ENCODE peak calls at places on chromosome 18, in five cellular contexts. L, U, K, X and B are unnamed samples.

GRCh38 chr18:73646772-73647171 is 500.9 kb downstream of the FBXO15 start:
- DNase-seq in L (no peak), U (peak), K (peak), X (no peak), B (no peak)

GRCh38 chr18:24426398-24427294 is at the start of gene IMPACT:
- DNase-seq in L (peak), U (peak), K (peak), X (no peak), B (peak)

GRCh38 chr18:48918156-48918555 is 32.6 kb downstream of the SMAD7 start:
- DNase-seq in L (peak), U (no peak), K (no peak), X (no peak), B (no peak)

GRCh38 chr18:46668694-46669093 is 11.7 kb upstream of the LOXHD1 start:
- DNase-seq in L (no peak), U (no peak), K (no peak), X (no peak), B (no peak)

GRCh38 chr18:13617826-13618515 is 108.4 kb downstream of the FAM210A start:
- DNase-seq in L (no peak), U (no peak), K (no peak), X (peak), B (no peak)

GRCh38 chr18:45666520-45666919 is 51.2 kb downstream of the SLC14A2 start:
- DNase-seq in L (no peak), U (no peak), K (no peak), X (no peak), B (no peak)

GRCh38 chr18:79508565-79509535 is 113.1 kb downstream of the NFATC1 start:
- DNase-seq in L (peak), U (no peak), K (no peak), X (no peak), B (peak)

GRCh38 chr18:10497350-10497749 is 28.5 kb upstream of the NAPG start:
- DNase-seq in L (no peak), U (peak), K (no peak), X (no peak), B (no peak)

GRCh38 chr18:34801769-34802168 is 91.7 kb downstream of the DTNA start:
- DNase-seq in L (no peak), U (peak), K (peak), X (no peak), B (no peak)

GRCh38 chr18:23143059-23143831 is 8.0 kb downstream of the CABLES1 start:
- DNase-seq in L (peak), U (peak), K (no peak), X (no peak), B (no peak)

GRCh38 chr18:49051323-49051967 is 100.7 kb upstream of the SMAD7 start:
- DNase-seq in L (no peak), U (no peak), K (no peak), X (no peak), B (no peak)

GRCh38 chr18:31684279-31685096 is at the start of gene B4GALT6:
- DNase-seq in L (peak), U (peak), K (peak), X (no peak), B (peak)

GRCh38 chr18:9638886-9639285 is 24.5 kb upstream of the PPP4R1 start:
- DNase-seq in L (no peak), U (no peak), K (no peak), X (no peak), B (no peak)

GRCh38 chr18:11310476-11311086 is 161.2 kb upstream of the PIEZO2 start:
- DNase-seq in L (peak), U (peak), K (peak), X (no peak), B (peak)

GRCh38 chr18:46411862-46412690 is 244.9 kb downstream of the LOXHD1 start:
- DNase-seq in L (no peak), U (peak), K (peak), X (no peak), B (no peak)

GRCh38 chr18:76894947-76895346 is 72.6 kb downstream of the ZNF236 start:
- DNase-seq in L (no peak), U (no peak), K (no peak), X (no peak), B (no peak)

GRCh38 chr18:75070625-75071483 is 138.1 kb downstream of the PTGR3 start:
- DNase-seq in L (peak), U (peak), K (peak), X (no peak), B (no peak)

GRCh38 chr18:49020621-49021021 is 69.9 kb upstream of the SMAD7 start:
- DNase-seq in L (no peak), U (no peak), K (peak), X (no peak), B (no peak)

GRCh38 chr18:37219257-37219656 is 346.3 kb downstream of the CELF4 start:
- DNase-seq in L (no peak), U (no peak), K (no peak), X (no peak), B (no peak)

GRCh38 chr18:6414118-6414722 is 491 bp downstream of the L3MBTL4 start:
- DNase-seq in L (peak), U (peak), K (peak), X (no peak), B (peak)
- TF ChIP-seq CTCF in L (peak), U (no peak), K (no peak), X (no peak), B (no peak)

GRCh38 chr18:41395695-41396094 is 559.3 kb upstream of the PIK3C3 start:
- DNase-seq in L (no peak), U (peak), K (peak), X (no peak), B (no peak)

GRCh38 chr18:41396211-41396610 is 558.8 kb upstream of the PIK3C3 start:
- DNase-seq in L (no peak), U (no peak), K (no peak), X (no peak), B (no peak)

GRCh38 chr18:41396861-41397260 is 558.2 kb upstream of the PIK3C3 start:
- DNase-seq in L (no peak), U (no peak), K (no peak), X (no peak), B (no peak)

GRCh38 chr18:41389936-41390667 is 564.9 kb upstream of the PIK3C3 start:
- DNase-seq in L (no peak), U (no peak), K (no peak), X (no peak), B (no peak)

DNA sequence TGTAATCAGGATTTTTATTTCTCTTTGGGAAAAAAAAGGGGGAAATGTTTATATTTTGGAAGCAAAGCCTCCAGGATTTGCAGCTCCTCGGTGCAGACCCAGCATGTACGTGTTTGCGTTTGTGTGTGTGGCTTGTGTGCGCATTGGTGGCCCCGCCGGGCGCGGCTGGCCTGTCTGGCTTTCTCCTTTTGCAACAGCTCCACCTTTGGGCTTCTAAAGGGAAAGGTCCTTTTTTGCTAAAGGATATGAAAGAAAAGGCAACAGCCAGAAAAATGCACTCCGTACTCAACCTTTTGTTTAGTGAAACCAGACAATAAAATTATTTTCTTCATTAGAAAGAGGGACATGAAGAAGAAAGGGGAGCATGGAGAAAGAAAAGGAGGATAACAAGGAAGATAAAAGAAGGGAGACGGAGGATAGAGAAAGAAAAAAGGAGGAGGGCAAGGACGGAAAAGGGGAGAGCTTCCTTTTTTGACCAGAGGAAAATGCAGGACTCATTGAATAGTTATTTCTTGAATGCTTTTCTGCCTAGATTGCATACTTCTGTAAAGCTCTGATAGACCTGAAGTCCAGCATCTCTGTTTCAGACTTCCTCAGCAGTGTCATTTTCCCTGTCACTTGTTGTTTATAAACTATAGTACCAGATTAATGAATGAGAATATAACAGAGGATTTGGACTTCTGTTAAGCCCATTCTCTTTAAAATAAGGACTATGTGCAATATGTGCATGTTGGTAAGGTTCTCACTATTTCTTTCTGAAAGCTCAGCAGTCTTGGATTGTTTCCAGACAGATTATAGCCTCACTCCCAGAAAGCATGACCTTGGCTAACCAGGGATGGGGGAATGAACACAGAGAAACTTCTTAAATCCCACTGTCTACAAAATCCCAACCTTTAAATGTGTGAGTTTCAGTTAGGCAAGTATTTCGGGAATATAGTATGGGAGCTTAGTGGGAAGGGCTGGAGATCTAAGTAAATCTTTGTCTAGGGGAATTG is 563.1 kb upstream of the PIK3C3 start:
- DNase-seq in L (no peak), U (peak), K (peak), X (no peak), B (peak)
- TF ChIP-seq CTCF in L (no peak), U (peak), K (peak), X (peak), B (peak)

GRCh38 chr18:56995579-56996194 is 151.2 kb upstream of the BOD1L2 start:
- DNase-seq in L (no peak), U (no peak), K (no peak), X (no peak), B (peak)
- TF ChIP-seq CTCF in L (peak), U (no peak), K (peak), X (no peak), B (no peak)

GRCh38 chr18:60676807-60677206 is 304.2 kb upstream of the MC4R start:
- DNase-seq in L (no peak), U (no peak), K (no peak), X (no peak), B (no peak)
- TF ChIP-seq CTCF in L (no peak), U (no peak), K (no peak), X (no peak), B (no peak)

GRCh38 chr18:4765401-4765800 is 310.3 kb upstream of the DLGAP1 start:
- DNase-seq in L (no peak), U (no peak), K (no peak), X (no peak), B (no peak)
- TF ChIP-seq CTCF in L (no peak), U (no peak), K (no peak), X (no peak), B (no peak)

DNA sequence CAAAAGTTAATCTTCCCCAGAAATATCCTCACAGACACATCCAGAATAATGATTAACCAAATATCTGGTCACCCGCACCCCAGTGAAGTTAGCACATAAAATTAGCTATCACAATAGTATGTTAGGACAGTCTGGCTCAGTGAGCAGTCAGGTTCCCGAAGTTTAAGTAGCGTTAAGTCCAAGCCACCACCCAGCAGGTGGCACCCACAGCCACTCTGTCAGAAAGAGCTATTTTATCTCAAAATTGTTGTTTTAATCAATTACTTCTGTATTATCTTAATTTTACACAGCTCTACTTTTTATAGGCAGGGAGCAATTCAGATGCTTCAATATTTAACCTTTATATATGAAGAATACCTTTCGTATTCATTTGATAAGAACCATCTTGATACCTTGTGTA is 537.5 kb downstream of the MBD2 start:
- DNase-seq in L (no peak), U (no peak), K (no peak), X (no peak), B (no peak)
- TF ChIP-seq CTCF in L (no peak), U (no peak), K (peak), X (no peak), B (no peak)

GRCh38 chr18:42925036-42925435 is 190.4 kb downstream of the RIT2 start:
- DNase-seq in L (no peak), U (peak), K (peak), X (no peak), B (no peak)
- TF ChIP-seq CTCF in L (no peak), U (no peak), K (no peak), X (no peak), B (no peak)

GRCh38 chr18:28005164-28005563 is 171.8 kb downstream of the CDH2 start:
- DNase-seq in L (no peak), U (no peak), K (no peak), X (no peak), B (no peak)
- TF ChIP-seq CTCF in L (no peak), U (no peak), K (no peak), X (no peak), B (no peak)

GRCh38 chr18:69757733-69758132 is 189.9 kb downstream of the CD226 start:
- DNase-seq in L (no peak), U (no peak), K (peak), X (no peak), B (no peak)
- TF ChIP-seq CTCF in L (no peak), U (no peak), K (no peak), X (no peak), B (no peak)